ENCODE peak calls at places on chromosomes 16 and 17, in six cellular contexts. R is astrocyte, H is tibial artery, N is BE2C, L is fibroblast of pulmonary artery, W is AG10803. D is an unnamed sample.

GRCh38 chr17:35866356-35866950 is 2.2 kb downstream of the HEATR9 start:
- DNase-seq in N (no peak), L (peak), W (peak), R (peak), H (no peak), D (no peak)

GRCh38 chr17:66829386-66829864 is 5.5 kb upstream of the CACNG5 start:
- DNase-seq in R (peak), W (peak), L (peak), N (no peak), H (peak), D (peak)

GRCh38 chr17:44492706-44493272 is 10.4 kb downstream of the GPATCH8 start:
- DNase-seq in H (no peak), W (no peak), L (no peak), R (no peak), N (no peak), D (no peak)

GRCh38 chr16:3461120-3461519 is 17.6 kb downstream of the NAA60 start:
- DNase-seq in N (no peak), H (no peak), W (no peak), L (no peak), R (no peak), D (no peak)

GRCh38 chr17:3845361-3845753 is 689 bp downstream of the NCBP3 start:
- DNase-seq in H (no peak), N (no peak), L (peak), W (peak), R (no peak), D (peak)

GRCh38 chr16:1188781-1189189 is 35.9 kb downstream of the CACNA1H start:
- DNase-seq in W (peak), L (peak), R (no peak), H (no peak), N (no peak), D (peak)

GRCh38 chr16:86579268-86580062 is 1.1 kb downstream of the FOXL1 start:
- DNase-seq in W (no peak), L (no peak), H (no peak), N (no peak), R (no peak), D (no peak)

GRCh38 chr16:14377326-14377725 is 252.7 kb downstream of the PARN start:
- DNase-seq in N (no peak), L (no peak), R (peak), H (no peak), W (peak), D (no peak)

GRCh38 chr16:68285683-68286082 is 21.4 kb downstream of the SLC7A6 start:
- DNase-seq in L (no peak), H (no peak), W (no peak), R (no peak), N (no peak), D (no peak)
- H3K4me3 ChIP-seq in L (no peak), H (no peak), W (no peak), R (no peak), N (no peak), D (no peak)

DNA sequence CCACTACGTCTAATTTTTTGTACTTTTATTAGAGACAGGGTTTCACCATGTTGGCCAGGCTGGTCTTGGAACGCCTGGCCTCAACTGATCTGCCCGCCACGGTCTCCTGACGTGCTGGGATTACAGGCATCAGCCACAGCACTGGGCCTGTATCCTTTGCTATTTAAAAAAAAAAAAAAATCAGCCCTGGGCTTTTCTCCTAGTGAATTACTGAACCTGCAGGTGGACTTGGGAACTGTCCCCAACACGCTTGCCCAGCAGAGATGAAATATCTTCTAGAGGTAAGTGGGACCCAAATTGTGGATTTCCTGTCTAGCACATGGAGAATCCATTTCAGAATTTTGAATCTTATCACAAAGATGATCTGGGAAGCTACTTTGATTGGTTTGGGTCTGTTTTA is 14.8 kb downstream of the CNOT1 start:
- DNase-seq in N (no peak), H (no peak), R (no peak), L (no peak), W (no peak), D (no peak)
- TF ChIP-seq CTCF in N (no peak), H (no peak), R (no peak), L (no peak), W (no peak), D (no peak)

DNA sequence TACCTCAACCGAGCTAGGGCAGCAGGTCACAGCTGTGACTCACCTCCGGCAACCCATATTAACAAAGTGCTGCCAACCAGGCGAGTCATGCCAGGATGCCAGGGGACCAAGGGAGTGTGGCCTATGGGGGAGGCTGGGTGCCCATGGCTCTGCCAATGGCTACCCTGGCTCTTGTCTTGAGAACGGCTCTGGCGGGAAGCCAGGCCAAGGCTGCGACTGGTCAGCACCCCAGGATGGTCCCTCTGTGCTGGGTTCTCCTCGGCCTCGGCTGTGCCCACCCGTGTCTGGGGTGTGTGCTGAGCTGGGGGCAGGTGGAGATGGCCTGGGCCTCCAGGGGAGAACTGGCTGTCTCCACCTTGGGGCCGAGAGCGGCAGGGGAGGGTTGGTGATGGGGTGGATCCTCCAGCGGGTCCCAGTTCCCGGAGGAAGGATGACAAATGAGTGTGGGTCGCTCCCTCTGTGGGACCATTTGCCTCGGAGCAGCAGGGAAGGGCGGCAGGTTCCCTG is 75.9 kb downstream of the MRC2 start:
- DNase-seq in R (peak), N (peak), L (no peak), W (peak), H (peak), D (peak)
- H3K4me3 ChIP-seq in R (peak), N (peak), L (peak), W (peak), H (peak), D (peak)

GRCh38 chr17:7713782-7714181 is 3.8 kb upstream of the DNAH2 start:
- DNase-seq in H (no peak), L (no peak), N (no peak), W (no peak), R (no peak), D (no peak)

GRCh38 chr17:7710341-7710740 is 5.3 kb downstream of the EFNB3 start:
- DNase-seq in N (no peak), L (no peak), H (no peak), R (no peak), W (no peak), D (no peak)

GRCh38 chr17:7712111-7712771 is 5.3 kb upstream of the DNAH2 start:
- DNase-seq in W (no peak), H (no peak), N (no peak), L (no peak), R (no peak), D (no peak)

GRCh38 chr17:7709031-7709430 is 4.0 kb downstream of the EFNB3 start:
- DNase-seq in L (no peak), N (no peak), W (no peak), R (no peak), H (no peak), D (no peak)

GRCh38 chr17:7711356-7711755 is 6.2 kb upstream of the DNAH2 start:
- DNase-seq in W (no peak), H (no peak), R (no peak), N (no peak), L (no peak), D (no peak)
- TF ChIP-seq CTCF in W (peak), H (no peak), R (no peak), N (peak), L (no peak), D (peak)